ENCODE peak calls at places on chromosomes 2 and 18, in nine cellular contexts. K is stimulated activated CD4-positive, alpha-beta T cell treated with anti-CD3 and anti-CD28 coated beads, Interleukin-1b, Interleukin-23, amount 100 ng/mL, for 4 hours; G is left colon; F is WERI-Rb-1; S is putamen; Q is GM10248; U is endodermal cell; N is GM12864; E is body of pancreas. H is an unnamed sample.

GRCh38 chr2:207133493-207133861 is 32.3 kb downstream of the KLF7 start:
- DNase-seq in K (no peak), G (no peak), F (peak), S (no peak), Q (no peak), U (no peak), N (no peak), E (no peak), H (no peak)

GRCh38 chr2:1884933-1885580 is 140.7 kb upstream of the PXDN start:
- DNase-seq in K (no peak), G (no peak), F (no peak), S (no peak), Q (no peak), U (no peak), N (no peak), E (no peak), H (no peak)

GRCh38 chr2:48323146-48323545 is 206.8 kb upstream of the STON1 start:
- DNase-seq in K (no peak), G (no peak), F (no peak), S (no peak), Q (no peak), U (no peak), N (no peak), E (no peak), H (no peak)

GRCh38 chr18:68507781-68508180 is 207.1 kb downstream of the TMX3 start:
- DNase-seq in K (no peak), G (no peak), F (no peak), S (no peak), Q (no peak), U (no peak), N (no peak), E (no peak), H (no peak)

GRCh38 chr2:95278637-95279225 is 4.5 kb downstream of the PROM2 start:
- DNase-seq in K (no peak), G (no peak), F (no peak), S (no peak), Q (no peak), U (no peak), N (no peak), E (no peak), H (no peak)

GRCh38 chr18:12820526-12820925 is 63.5 kb downstream of the PTPN2 start:
- DNase-seq in K (no peak), G (no peak), F (no peak), S (no peak), Q (no peak), U (no peak), N (no peak), E (no peak), H (no peak)

GRCh38 chr2:54009549-54009948 is 38.8 kb upstream of the PSME4 start:
- DNase-seq in K (no peak), G (no peak), F (no peak), S (peak), Q (no peak), U (no peak), N (no peak), E (no peak), H (no peak)

GRCh38 chr2:128367601-128368359 is 49.1 kb upstream of the HS6ST1 start:
- DNase-seq in K (no peak), G (no peak), F (no peak), S (no peak), Q (no peak), U (peak), N (no peak), E (peak), H (no peak)

GRCh38 chr2:96537066-96537733 is 648 bp downstream of the ARID5A start:
- DNase-seq in K (peak), G (peak), F (peak), S (no peak), Q (peak), U (peak), N (peak), E (peak), H (peak)

GRCh38 chr2:7666561-7667259 is 749.5 kb downstream of the RNF144A start:
- DNase-seq in K (no peak), G (no peak), F (no peak), S (no peak), Q (no peak), U (no peak), N (no peak), E (no peak), H (no peak)

GRCh38 chr2:160650196-160651108 is 156.8 kb upstream of the RBMS1 start:
- DNase-seq in K (no peak), G (no peak), F (no peak), S (no peak), Q (no peak), U (no peak), N (no peak), E (no peak), H (no peak)

GRCh38 chr2:73855526-73855925 is 26.8 kb downstream of the STAMBP start:
- DNase-seq in K (no peak), G (no peak), F (no peak), S (no peak), Q (no peak), U (no peak), N (no peak), E (no peak), H (no peak)

GRCh38 chr2:108593547-108594098 is 59.4 kb downstream of the LIMS1 start:
- DNase-seq in K (no peak), G (no peak), F (no peak), S (no peak), Q (no peak), U (no peak), N (no peak), E (no peak), H (no peak)

GRCh38 chr2:3277748-3278520 is 99.7 kb downstream of the EIPR1 start:
- DNase-seq in K (no peak), G (peak), F (no peak), S (no peak), Q (no peak), U (peak), N (no peak), E (peak), H (peak)

GRCh38 chr2:241199897-241200821 is 11.7 kb downstream of the ANO7 start:
- DNase-seq in K (no peak), G (no peak), F (peak), S (no peak), Q (no peak), U (peak), N (no peak), E (no peak), H (no peak)